ENCODE peak calls at places on chromosomes 4 and X, in eight cellular contexts. Q, J, L, Z, K, V, I and A are unnamed samples.

GRCh38 chr4:89549907-89550306 is 242.3 kb upstream of the GPRIN3 start:
- DNase-seq in L (no peak), I (peak; percentile 50), J (peak; percentile 62), Q (peak; percentile 49), Z (peak; percentile 94), K (no peak), V (no peak), A (no peak)

GRCh38 chrX:100447563-100448397 is 37.7 kb upstream of the PCDH19 start:
- DNase-seq in V (peak; percentile 22), I (peak; percentile 22), Z (peak; percentile 11), K (peak; percentile 61), L (peak; percentile 39), Q (peak; percentile 3), J (peak; percentile 10), A (no peak)

GRCh38 chrX:97252111-97252510 is 368.4 kb downstream of the RPA4 start:
- DNase-seq in I (no peak), L (no peak), J (no peak), K (no peak), V (no peak), Z (no peak), Q (no peak), A (no peak)

GRCh38 chr4:110816367-110816766 is 193.5 kb upstream of the PITX2 start:
- DNase-seq in V (no peak), Q (no peak), Z (no peak), J (no peak), L (no peak), K (no peak), I (no peak), A (no peak)

GRCh38 chr4:38003102-38003501 is 42.9 kb downstream of the PTTG2 start:
- DNase-seq in L (no peak), K (no peak), Z (no peak), V (no peak), Q (no peak), J (no peak), I (no peak), A (no peak)

GRCh38 chr4:1380368-1381151 is 25.7 kb downstream of the NKX1-1 start:
- DNase-seq in I (no peak), K (no peak), Q (no peak), V (peak; percentile 3), J (no peak), L (peak; percentile 4), Z (no peak), A (peak; percentile 38)

GRCh38 chrX:100494570-100494969 is 84.5 kb upstream of the PCDH19 start:
- DNase-seq in L (no peak), K (no peak), I (no peak), J (no peak), Q (no peak), V (no peak), Z (no peak), A (no peak)

GRCh38 chr4:26204911-26205368 is 115.9 kb upstream of the RBPJ start:
- DNase-seq in V (no peak), Q (no peak), J (no peak), Z (no peak), L (no peak), I (no peak), K (no peak), A (no peak)

GRCh38 chr4:75429208-75429607 is 85.0 kb downstream of the RCHY1 start:
- DNase-seq in J (no peak), K (no peak), Z (no peak), L (no peak), V (no peak), Q (no peak), I (no peak), A (no peak)

GRCh38 chrX:30161043-30161442 is 54.3 kb upstream of the MAGEB2 start:
- DNase-seq in K (no peak), L (no peak), I (no peak), Z (no peak), J (no peak), Q (no peak), V (no peak), A (no peak)

GRCh38 chr4:98447648-98448047 is 186.5 kb downstream of the RAP1GDS1 start:
- DNase-seq in I (peak; percentile 47), V (peak; percentile 13), L (no peak), Z (no peak), J (peak; percentile 68), K (no peak), Q (no peak), A (no peak)
- TF ChIP-seq CTCF in I (no peak), V (peak; percentile 11), L (peak; percentile 33), Z (no peak), J (peak; percentile 35), K (no peak), Q (no peak), A (no peak)

DNA sequence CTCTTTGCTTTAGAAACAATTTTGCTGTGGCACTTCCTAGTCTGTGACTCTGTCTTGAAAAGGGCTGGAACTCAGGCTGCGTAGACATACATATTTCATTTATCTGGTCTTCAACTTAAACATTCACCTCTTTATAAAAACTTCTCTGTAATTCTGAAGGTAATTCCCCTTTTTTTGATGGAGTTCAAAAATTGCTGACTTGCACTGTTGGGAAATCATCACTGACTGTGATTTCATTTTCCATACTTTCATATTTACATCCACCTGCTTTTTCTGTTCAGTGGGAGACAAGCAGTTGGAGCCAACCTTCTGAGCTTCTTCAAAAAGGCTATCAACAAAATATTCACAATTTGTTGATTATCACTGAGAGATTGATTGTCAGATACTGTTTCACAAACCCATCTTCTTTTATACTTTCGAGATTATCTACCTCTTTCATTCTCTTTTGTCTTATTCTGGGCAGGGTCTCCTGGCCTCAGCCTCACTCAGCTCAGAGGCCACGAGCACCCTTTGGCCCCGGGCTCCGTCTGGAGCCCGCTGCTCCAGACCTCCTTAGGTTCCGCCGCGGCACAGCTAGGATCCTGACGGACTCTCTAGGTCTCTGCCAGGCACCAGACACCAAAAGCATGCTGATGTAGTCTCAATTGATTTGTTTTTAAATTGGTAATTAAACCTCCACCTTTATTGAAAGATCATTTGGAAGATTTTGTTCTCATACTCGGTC is 39.7 kb upstream of the UGT2B17 start:
- DNase-seq in L (no peak), J (no peak), K (no peak), V (no peak), Q (no peak), I (no peak), Z (no peak), A (no peak)
- TF ChIP-seq CTCF in L (no peak), J (no peak), K (no peak), V (no peak), Q (no peak), I (no peak), Z (no peak), A (no peak)

GRCh38 chr4:72993876-72994275 is 75.6 kb downstream of the COX18 start:
- DNase-seq in Z (no peak), K (no peak), V (no peak), L (no peak), J (no peak), I (no peak), Q (no peak), A (no peak)

GRCh38 chr4:72984351-72984750 is 85.2 kb downstream of the COX18 start:
- DNase-seq in Z (no peak), L (no peak), I (no peak), V (no peak), K (no peak), Q (no peak), J (no peak), A (no peak)

GRCh38 chr4:72983706-72984105 is 85.8 kb downstream of the COX18 start:
- DNase-seq in K (no peak), L (no peak), V (no peak), Z (no peak), J (no peak), I (no peak), Q (no peak), A (no peak)

GRCh38 chr4:72991889-72992288 is 77.6 kb downstream of the COX18 start:
- DNase-seq in J (peak; percentile 26), I (peak; percentile 15), L (no peak), Z (no peak), V (no peak), K (no peak), Q (no peak), A (no peak)

DNA sequence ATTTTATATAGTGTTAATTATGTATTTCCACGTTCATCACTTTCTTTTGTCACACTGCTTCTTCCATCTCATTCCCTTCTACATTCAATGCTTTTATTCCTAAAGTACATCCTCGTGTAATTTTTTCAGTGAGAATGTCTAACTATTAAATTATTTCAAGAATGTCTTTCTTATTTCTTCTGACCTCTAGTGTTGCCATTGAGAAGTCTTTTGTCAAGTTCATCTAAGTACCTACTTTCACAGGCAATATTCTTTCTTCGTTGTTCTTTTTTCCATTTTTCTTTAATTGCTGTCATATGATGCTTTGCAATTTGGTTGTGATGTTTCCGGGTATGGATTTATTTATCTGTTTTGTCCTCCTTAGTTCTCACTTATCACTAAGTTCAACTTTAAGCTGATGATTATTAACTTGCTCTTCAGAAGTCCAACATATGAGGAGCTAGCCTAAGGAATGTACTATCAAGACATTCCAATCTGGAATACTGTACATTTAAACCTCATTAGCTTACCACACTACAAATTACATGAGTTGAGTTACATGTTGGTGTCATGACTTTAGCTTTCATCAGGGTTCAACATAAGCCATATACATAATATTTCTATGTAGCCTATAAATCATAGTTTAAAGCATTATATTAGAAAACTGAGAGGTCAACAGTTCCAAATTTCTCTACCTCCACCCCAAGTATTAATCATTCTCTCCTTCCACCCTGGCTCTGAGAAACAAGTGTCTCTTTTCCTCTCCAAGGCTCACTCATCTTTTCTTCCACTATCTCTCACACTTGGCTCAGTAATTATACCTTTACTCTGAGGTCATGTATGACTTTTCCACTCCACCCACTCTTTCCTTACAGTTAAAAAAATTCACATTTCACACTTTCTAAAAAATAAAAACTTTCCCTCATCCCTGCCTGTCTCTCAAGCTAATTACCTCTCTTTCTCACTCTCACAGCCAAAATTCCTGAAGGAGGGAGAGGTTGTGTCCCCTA is 81.5 kb downstream of the COX18 start:
- DNase-seq in I (no peak), K (no peak), Z (no peak), V (no peak), L (no peak), J (no peak), Q (peak; percentile 27), A (no peak)
- TF ChIP-seq CTCF in I (no peak), K (peak; percentile 45), Z (no peak), V (no peak), L (no peak), J (no peak), Q (peak; percentile 41), A (no peak)

GRCh38 chrX:120668357-120668756 is 38.5 kb upstream of the C1GALT1C1 start:
- DNase-seq in Q (no peak), Z (no peak), K (no peak), J (no peak), V (no peak), I (peak; percentile 15), L (no peak), A (no peak)

GRCh38 chrX:120660638-120661037 is 30.8 kb upstream of the C1GALT1C1 start:
- DNase-seq in L (peak; percentile 5), J (peak; percentile 65), Q (peak; percentile 43), I (peak; percentile 74), Z (no peak), K (no peak), V (no peak), A (no peak)

DNA sequence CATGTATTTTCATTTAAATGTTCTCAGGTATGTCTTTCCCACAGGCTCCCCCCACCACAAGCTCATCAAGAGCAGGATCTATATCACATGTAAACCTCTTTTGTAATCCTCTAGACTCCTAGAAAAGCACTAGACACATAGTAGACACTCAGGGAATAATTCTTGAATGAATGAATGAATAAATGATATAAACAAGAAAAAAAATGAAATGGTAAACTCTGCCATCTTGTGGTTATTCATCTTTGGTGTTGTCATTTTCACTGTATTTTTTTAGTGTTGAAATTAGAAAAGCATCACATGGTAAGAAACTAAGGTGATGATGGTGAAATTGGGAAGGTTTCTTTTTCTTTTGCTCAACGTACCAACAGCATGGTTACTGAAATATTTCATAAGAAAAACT is 34.2 kb upstream of the C1GALT1C1 start:
- DNase-seq in Z (peak; percentile 40), Q (peak; percentile 27), J (peak; percentile 43), K (no peak), V (no peak), L (no peak), I (peak; percentile 34), A (no peak)
- TF ChIP-seq CTCF in Z (no peak), Q (peak; percentile 34), J (no peak), K (peak; percentile 63), V (no peak), L (no peak), I (no peak), A (peak; percentile 38)